ENCODE peak calls at places on chromosome 3, in ten cellular contexts. X, D, Z, E, J, F, H, W, V and Y are unnamed samples.

GRCh38 chr3:37194533-37194932 is 20.2 kb upstream of the LRRFIP2 start:
- DNase-seq in X (no peak), D (no peak), Z (no peak), E (no peak), J (no peak), F (no peak), H (no peak), W (no peak), V (no peak), Y (no peak)

GRCh38 chr3:58492385-58492970 is 582 bp downstream of the KCTD6 start:
- DNase-seq in X (no peak), D (no peak), Z (peak; percentile 36), E (no peak), J (peak; percentile 53), F (no peak), H (no peak), W (no peak), V (peak; percentile 19), Y (peak; percentile 39)

GRCh38 chr3:165339753-165340152 is 143.6 kb upstream of the SLITRK3 start:
- DNase-seq in X (no peak), D (peak; percentile 7), Z (no peak), E (no peak), J (no peak), F (peak; percentile 5), H (peak; percentile 28), W (no peak), V (peak; percentile 43), Y (no peak)

GRCh38 chr3:53286727-53287412 is 31.0 kb upstream of the TKT start:
- DNase-seq in X (no peak), D (peak; percentile 73), Z (no peak), E (no peak), J (peak; percentile 33), F (no peak), H (peak; percentile 21), W (peak; percentile 15), V (no peak), Y (no peak)

GRCh38 chr3:126050050-126050392 is 33.9 kb downstream of the SLC41A3 start:
- DNase-seq in X (no peak), D (no peak), Z (no peak), E (peak; percentile 6), J (no peak), F (no peak), H (no peak), W (no peak), V (no peak), Y (no peak)

GRCh38 chr3:119310052-119310451 is 15.9 kb downstream of the ARHGAP31 start:
- DNase-seq in X (peak; percentile 39), D (peak; percentile 99), Z (no peak), E (no peak), J (no peak), F (no peak), H (peak; percentile 98), W (peak; percentile 84), V (peak; percentile 81), Y (no peak)

GRCh38 chr3:32238816-32239637 is 547 bp downstream of the CMTM8 start:
- DNase-seq in X (no peak), D (peak; percentile 46), Z (peak; percentile 47), E (peak; percentile 76), J (peak; percentile 49), F (peak; percentile 47), H (peak; percentile 31), W (no peak), V (peak; percentile 39), Y (peak; percentile 65)

GRCh38 chr3:44682182-44682896 is 30.1 kb upstream of the ZNF502 start:
- DNase-seq in X (no peak), D (peak; percentile 82), Z (no peak), E (no peak), J (no peak), F (no peak), H (peak; percentile 5), W (no peak), V (peak; percentile 17), Y (no peak)

GRCh38 chr3:169847896-169848295 is 21.8 kb downstream of the LRRC31 start:
- DNase-seq in X (no peak), D (no peak), Z (peak; percentile 70), E (no peak), J (no peak), F (no peak), H (no peak), W (no peak), V (no peak), Y (no peak)

GRCh38 chr3:187968883-187969580 is 184.9 kb upstream of the LPP start:
- DNase-seq in X (no peak), D (peak; percentile 59), Z (no peak), E (no peak), J (no peak), F (no peak), H (peak; percentile 93), W (no peak), V (peak; percentile 47), Y (no peak)

GRCh38 chr3:82633319-82633718 is 871.9 kb upstream of the GBE1 start:
- DNase-seq in X (no peak), D (no peak), Z (no peak), E (no peak), J (no peak), F (no peak), H (no peak), W (no peak), V (no peak), Y (no peak)

GRCh38 chr3:14627815-14628214 is 23.7 kb upstream of the CCDC174 start:
- DNase-seq in X (no peak), D (no peak), Z (no peak), E (no peak), J (no peak), F (no peak), H (no peak), W (no peak), V (no peak), Y (no peak)

GRCh38 chr3:60609446-60609845 is 641.8 kb downstream of the FHIT start:
- DNase-seq in X (no peak), D (peak; percentile 72), Z (no peak), E (no peak), J (no peak), F (no peak), H (peak; percentile 20), W (no peak), V (peak; percentile 35), Y (no peak)

GRCh38 chr3:133962879-133963278 is 66.8 kb downstream of the SLCO2A1 start:
- DNase-seq in X (no peak), D (peak; percentile 60), Z (no peak), E (no peak), J (no peak), F (no peak), H (peak; percentile 84), W (no peak), V (peak; percentile 20), Y (no peak)

GRCh38 chr3:188153498-188153948 is 434 bp upstream of the LPP start:
- DNase-seq in X (peak; percentile 70), D (peak; percentile 96), Z (peak; percentile 79), E (peak; percentile 92), J (no peak), F (peak; percentile 65), H (peak; percentile 90), W (peak; percentile 94), V (peak; percentile 92), Y (no peak)

DNA sequence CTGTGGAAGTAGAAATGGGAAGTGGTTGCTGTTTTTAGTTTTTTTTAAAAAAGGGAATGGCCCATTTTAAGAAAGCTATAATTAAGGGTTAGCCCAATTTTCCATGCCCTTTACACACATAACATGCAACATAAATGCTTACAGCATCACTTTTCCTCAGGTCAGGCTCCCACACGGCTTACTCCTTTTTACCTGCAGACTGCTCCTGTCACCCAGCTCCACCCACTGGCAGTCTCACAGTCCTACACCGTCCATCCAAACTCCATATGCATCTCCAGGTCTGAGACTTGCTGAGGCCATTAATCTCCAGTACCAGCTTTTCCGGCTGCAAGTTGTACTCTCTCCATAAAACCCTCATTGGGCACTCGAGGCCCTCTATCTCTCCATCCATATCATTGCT is 19.7 kb downstream of the MORC1 start:
- DNase-seq in X (no peak), D (no peak), Z (peak; percentile 29), E (no peak), J (peak; percentile 6), F (peak; percentile 13), H (no peak), W (no peak), V (peak; percentile 51), Y (no peak)
- TF ChIP-seq CTCF in X (no peak), D (no peak), Z (peak; percentile 30), E (no peak), J (no peak), F (peak; percentile 46), H (no peak), W (no peak), V (peak; percentile 60), Y (no peak)

GRCh38 chr3:148162132-148162531 is 535.6 kb upstream of the AGTR1 start:
- DNase-seq in X (no peak), D (no peak), Z (no peak), E (no peak), J (no peak), F (no peak), H (peak; percentile 4), W (no peak), V (no peak), Y (no peak)
- TF ChIP-seq CTCF in X (no peak), D (no peak), Z (no peak), E (no peak), J (no peak), F (peak; percentile 38), H (no peak), W (no peak), V (peak; percentile 22), Y (no peak)

DNA sequence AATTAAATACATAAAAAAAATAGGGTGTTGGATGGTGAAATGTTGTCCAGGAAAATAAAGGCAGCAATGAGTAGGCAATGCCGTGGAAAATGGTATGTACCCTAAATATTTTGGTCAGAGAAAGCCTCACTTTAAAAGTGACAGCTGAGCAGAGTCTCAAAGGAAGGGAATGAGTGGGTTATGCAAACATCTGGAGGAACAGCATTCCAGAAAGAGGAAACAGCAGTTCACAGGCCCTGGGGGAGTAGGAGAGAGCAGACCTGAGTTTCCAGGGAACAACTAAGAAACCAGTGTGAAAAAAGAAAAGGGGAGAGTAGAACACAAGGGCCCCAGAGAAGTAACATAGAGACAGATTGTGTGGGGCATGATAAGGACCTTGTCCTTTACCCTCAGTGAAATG is 230.0 kb upstream of the CNTN3 start:
- DNase-seq in X (no peak), D (no peak), Z (no peak), E (no peak), J (no peak), F (no peak), H (no peak), W (no peak), V (no peak), Y (no peak)
- TF ChIP-seq CTCF in X (no peak), D (no peak), Z (no peak), E (no peak), J (no peak), F (no peak), H (no peak), W (no peak), V (no peak), Y (no peak)

DNA sequence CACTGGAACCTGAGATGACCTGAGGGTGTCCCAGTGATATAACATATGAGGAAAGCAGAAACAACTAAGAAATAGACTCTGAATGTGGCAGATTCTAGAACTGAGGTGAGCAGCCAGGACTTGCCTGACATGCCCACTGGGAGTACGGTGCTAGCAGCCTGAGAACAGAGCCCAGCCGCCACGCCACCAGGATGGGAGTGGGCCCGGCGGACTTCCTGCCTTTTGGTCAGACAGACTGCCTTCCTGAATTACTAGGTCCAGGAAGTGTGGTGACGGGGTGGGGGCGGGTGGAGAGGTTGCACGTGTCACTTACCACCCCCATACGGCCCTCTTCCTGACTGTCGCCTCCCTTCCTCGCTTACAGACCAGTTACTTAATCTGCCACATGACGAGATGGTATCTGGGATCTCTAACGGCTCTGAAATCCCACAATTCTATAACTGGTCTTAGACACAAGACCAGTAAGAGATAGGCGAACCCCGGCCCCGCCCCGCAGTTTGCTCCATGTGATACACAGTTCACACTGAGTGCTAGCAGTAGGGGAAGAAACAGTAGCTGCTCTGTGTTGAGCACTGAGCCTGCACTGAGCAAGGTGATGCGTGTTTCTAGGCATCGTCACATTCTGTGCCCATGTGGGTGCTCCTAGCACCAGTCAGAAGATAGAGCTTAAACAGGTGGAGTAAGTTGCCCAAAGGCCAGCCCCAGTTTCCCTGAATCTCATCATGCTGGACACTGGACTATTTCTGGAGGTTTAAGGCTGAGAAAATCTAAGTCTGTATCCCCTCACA is 95.7 kb downstream of the CPN2 start:
- DNase-seq in X (no peak), D (no peak), Z (peak; percentile 74), E (peak; percentile 90), J (peak; percentile 60), F (peak; percentile 93), H (no peak), W (no peak), V (no peak), Y (peak; percentile 59)
- TF ChIP-seq CTCF in X (no peak), D (no peak), Z (no peak), E (no peak), J (no peak), F (peak; percentile 18), H (no peak), W (no peak), V (no peak), Y (no peak)